ENCODE peak calls at places on chromosomes 12 and 14, in seven cellular contexts. L, M, H, P, F, W and T are unnamed samples.

GRCh38 chr14:24095196-24096068 is 1.3 kb downstream of the PCK2 start:
- DNase-seq in P (peak; percentile 23), L (no peak), W (peak; percentile 24), M (peak; percentile 70), H (peak; percentile 79), F (peak; percentile 82), T (no peak)

GRCh38 chr14:72818998-72819397 is 74.9 kb downstream of the DPF3 start:
- DNase-seq in P (no peak), W (no peak), M (no peak), H (no peak), F (no peak), L (no peak), T (no peak)

GRCh38 chr14:84458881-84459280 is 1071.1 kb upstream of the FLRT2 start:
- DNase-seq in W (no peak), L (no peak), P (no peak), H (no peak), M (no peak), F (no peak), T (no peak)

GRCh38 chr14:25237845-25238244 is 187.9 kb upstream of the STXBP6 start:
- DNase-seq in H (peak; percentile 7), F (no peak), P (peak; percentile 27), M (no peak), W (peak; percentile 8), L (no peak), T (no peak)

GRCh38 chr14:87508333-87508732 is 484.6 kb downstream of the GALC start:
- DNase-seq in P (peak; percentile 83), M (no peak), W (no peak), H (no peak), L (no peak), F (no peak), T (no peak)

GRCh38 chr12:59736786-59737185 is 141.0 kb downstream of the SLC16A7 start:
- DNase-seq in W (peak; percentile 19), L (no peak), P (peak; percentile 73), F (no peak), H (peak; percentile 19), M (no peak), T (no peak)

GRCh38 chr12:95884998-95885397 is 26.2 kb downstream of the SNRPF start:
- DNase-seq in F (no peak), L (no peak), H (no peak), M (no peak), W (no peak), P (no peak), T (no peak)

GRCh38 chr14:23352506-23353432 is at the start of gene SLC22A17:
- DNase-seq in L (peak; percentile 73), W (no peak), M (peak; percentile 84), H (peak; percentile 84), P (peak; percentile 60), F (peak; percentile 94), T (no peak)

GRCh38 chr12:84056-84455 is 17.5 kb downstream of the IQSEC3 start:
- DNase-seq in W (no peak), P (no peak), F (no peak), L (no peak), M (no peak), H (no peak), T (no peak)

GRCh38 chr12:2681426-2682205 is 113.2 kb upstream of the FKBP4 start:
- DNase-seq in M (no peak), H (no peak), F (no peak), P (no peak), W (no peak), L (no peak), T (no peak)

GRCh38 chr14:103056322-103057027 is 874 bp downstream of the CDC42BPB start:
- DNase-seq in W (peak; percentile 72), L (peak; percentile 87), F (peak; percentile 93), H (peak; percentile 82), M (peak; percentile 85), P (peak; percentile 34), T (no peak)

GRCh38 chr12:7142057-7142644 is 12.0 kb downstream of the CLSTN3 start:
- DNase-seq in L (no peak), H (peak; percentile 74), F (peak; percentile 71), P (peak; percentile 25), M (no peak), W (peak; percentile 61), T (peak; percentile 18)

DNA sequence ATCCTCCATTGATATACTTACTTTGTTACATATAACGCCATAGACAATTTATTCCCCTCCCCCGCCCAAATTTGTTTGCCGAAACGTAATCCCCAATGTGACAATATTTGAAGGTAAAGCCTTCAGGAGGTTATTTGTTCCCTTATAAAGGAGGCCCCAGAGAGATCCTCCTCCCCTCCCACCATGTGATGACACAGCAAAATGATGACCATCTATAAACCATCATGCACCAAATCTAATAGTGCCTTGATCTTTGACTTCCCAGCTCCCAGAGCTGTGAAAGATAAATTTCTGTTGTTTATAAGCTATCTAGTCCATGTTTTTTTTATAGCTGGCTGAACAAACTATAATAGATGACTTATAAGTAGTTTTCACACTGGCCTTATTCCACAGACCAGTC is 122.2 kb downstream of the PTPRO start:
- DNase-seq in L (no peak), P (no peak), F (no peak), H (no peak), M (no peak), W (no peak), T (no peak)
- H3K4me3 ChIP-seq in L (no peak overlapping the region), P (no peak overlapping the region), F (no peak overlapping the region), H (no peak overlapping the region), M (no peak overlapping the region), W (no peak overlapping the region), T (no peak overlapping the region)

GRCh38 chr12:34357791-34358190 is 335.5 kb downstream of the ALG10 start:
- DNase-seq in W (no peak), H (no peak), M (no peak), P (no peak), F (no peak), L (no peak), T (no peak)
- H3K9me3 ChIP-seq in W (no peaks in the 10 kb centered on the region), H (no peaks in the 10 kb centered on the region), M (no peaks in the 10 kb centered on the region), P (peaks cover 54% of the 10 kb centered on the region), F (no peaks in the 10 kb centered on the region), L (no peaks in the 10 kb centered on the region), T (no peaks in the 10 kb centered on the region)

DNA sequence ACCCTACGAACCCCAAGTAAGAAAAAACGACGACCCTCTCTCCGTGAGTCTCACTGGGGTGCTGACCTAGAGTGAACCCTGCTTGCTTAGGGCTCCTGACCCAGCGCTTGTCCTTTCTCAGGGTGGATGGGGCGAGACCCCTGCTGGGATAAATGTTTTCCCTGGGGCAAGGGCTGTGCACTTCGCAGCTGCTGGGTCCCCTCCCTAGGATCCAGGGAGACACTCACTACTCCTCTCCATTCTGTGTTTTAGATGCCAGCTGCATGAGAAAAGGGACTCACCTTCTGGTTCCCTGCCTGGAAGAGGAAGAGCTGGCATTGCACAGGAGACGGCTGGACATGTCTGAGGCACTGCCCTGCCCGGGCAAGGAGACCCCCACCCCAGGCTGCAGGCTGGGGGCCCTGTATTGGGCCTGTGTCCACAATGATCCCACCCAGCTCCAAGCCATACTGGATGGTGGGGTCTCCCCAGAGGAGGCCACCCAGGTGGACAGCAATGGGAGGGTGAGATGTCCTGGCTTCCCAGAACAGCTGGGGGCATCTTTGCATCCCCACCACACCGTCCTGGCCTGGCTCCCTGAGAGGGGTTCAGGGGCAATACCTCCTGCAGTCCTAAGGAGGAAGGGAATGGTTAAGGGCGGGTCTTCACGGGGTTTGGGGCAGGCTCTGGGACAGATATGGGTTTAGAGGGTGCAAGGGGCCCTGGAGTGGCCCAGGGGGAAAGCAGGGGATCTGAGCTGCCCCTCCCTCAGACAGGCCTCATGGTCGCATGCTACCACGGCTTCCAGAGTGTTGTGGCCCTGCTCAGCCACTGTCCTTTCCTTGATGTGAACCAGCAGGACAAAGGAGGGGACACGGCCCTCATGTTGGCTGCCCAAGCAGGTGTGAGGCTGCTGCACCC is 663 bp downstream of the ANKRD33 start:
- DNase-seq in W (no peak), F (peak; percentile 35), H (no peak), M (no peak), P (no peak), L (peak; percentile 58), T (no peak)
- H3K4me3 ChIP-seq in W (no peak overlapping the region), F (no peak overlapping the region), H (peak overlapping the region; percentile 41), M (no peak overlapping the region), P (no peak overlapping the region), L (no peak overlapping the region), T (no peak overlapping the region)

DNA sequence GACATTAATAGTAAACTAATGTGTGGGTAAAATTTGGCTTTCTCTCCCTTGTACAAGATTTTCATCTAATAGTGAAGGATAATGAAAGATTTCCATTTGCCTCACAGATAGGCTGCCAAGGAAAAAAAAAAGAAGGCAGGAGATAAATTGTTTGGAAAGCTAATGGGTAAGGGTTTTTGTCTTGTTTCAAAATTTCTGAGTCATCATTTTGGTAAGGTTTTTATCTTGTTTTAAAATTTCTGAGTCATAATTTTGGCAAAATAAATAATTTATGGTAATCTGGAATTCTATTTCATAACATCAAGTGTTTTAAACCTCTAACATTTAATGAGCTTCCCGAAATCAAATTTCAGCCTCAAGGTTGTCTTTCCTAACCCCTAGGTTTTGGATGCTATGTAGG is 1035.7 kb upstream of the FBXO33 start:
- DNase-seq in L (no peak), F (no peak), H (no peak), W (no peak), M (no peak), P (no peak), T (no peak)
- H3K9me3 ChIP-seq in L (no peaks in the 10 kb centered on the region), F (no peaks in the 10 kb centered on the region), H (peaks cover 2% of the 10 kb centered on the region), W (no peaks in the 10 kb centered on the region), M (peaks cover 7% of the 10 kb centered on the region), P (peaks cover 33% of the 10 kb centered on the region), T (no peaks in the 10 kb centered on the region)

DNA sequence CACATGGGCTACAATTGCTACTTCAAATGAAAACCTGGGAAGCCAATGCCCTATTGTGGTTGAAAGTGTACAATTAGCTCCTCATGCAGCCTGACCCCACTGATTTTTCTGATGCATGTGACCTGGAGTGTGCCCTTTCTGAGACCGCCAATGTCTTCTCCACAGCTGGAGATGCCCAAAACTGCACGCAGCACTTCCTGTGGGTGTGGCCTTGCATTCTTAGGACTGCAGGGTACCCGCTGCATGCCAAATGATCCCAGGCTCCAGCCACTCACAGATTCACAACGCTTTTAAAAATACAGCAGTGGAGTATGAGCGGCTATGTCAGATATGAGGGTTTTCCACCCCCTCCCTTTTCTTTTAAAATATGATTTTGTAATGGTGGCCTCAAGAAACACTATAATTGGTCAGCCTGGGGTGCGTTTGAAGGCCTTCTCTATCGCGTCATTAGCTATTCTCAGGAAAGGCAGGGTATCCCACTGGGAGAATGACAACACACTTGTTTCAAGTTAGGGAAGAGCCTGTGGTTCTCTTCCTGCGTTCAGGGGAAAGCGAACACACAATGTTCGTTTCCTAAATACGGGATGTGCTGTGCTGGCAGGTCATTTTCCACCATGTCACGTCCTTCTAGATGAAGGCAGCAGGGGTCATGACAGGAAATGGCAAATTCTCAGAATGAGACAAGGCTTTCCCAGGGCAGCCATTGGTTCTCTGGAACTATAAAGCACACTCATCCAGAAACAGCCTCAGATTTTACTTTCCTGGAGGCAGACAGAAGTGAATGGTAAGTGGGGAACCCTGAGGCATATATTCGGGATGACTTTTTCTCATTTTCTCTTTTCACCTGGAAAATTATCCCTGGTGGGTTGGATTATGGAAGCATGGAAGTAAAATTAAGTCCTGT is at the start of gene APOLD1:
- DNase-seq in L (no peak), F (peak; percentile 70), H (no peak), P (no peak), W (no peak), M (peak; percentile 66), T (no peak)
- H3K4me3 ChIP-seq in L (peak within 1 kb of the TSS; percentile 53), F (peak within 1 kb of the TSS; percentile 58), H (peak within 1 kb of the TSS; percentile 49), P (peak within 1 kb of the TSS; percentile 62), W (peak within 1 kb of the TSS; percentile 61), M (peak within 1 kb of the TSS; percentile 92), T (peak within 1 kb of the TSS; percentile 45)

GRCh38 chr14:20002319-20002718 is 356 bp downstream of the OR4Q2 start:
- DNase-seq in M (no peak), L (no peak), F (no peak), P (no peak), H (no peak), W (no peak), T (no peak)
- H3K9me3 ChIP-seq in M (no peaks in the 10 kb centered on the region), L (no peaks in the 10 kb centered on the region), F (no peaks in the 10 kb centered on the region), P (peaks cover 12% of the 10 kb centered on the region), H (no peaks in the 10 kb centered on the region), W (no peaks in the 10 kb centered on the region), T (no peaks in the 10 kb centered on the region)